ENCODE peak calls at places on chromosome 7, in four cellular contexts. R is cardiac muscle cell, U is K562, J is BJ. O is an unnamed sample.

GRCh38 chr7:5430612-5430947 is 6.9 kb upstream of the TNRC18 start:
- DNase-seq in R (no peak), U (no peak), J (no peak), O (no peak)

GRCh38 chr7:29370531-29371314 is 176.1 kb downstream of the CHN2 start:
- DNase-seq in R (peak; percentile 60), U (no peak), J (no peak), O (peak; percentile 21)

GRCh38 chr7:98200364-98200763 is 10.9 kb upstream of the BHLHA15 start:
- DNase-seq in R (no peak), U (no peak), J (no peak), O (no peak)

GRCh38 chr7:96837583-96837982 is 127.9 kb upstream of the SEM1 start:
- DNase-seq in R (no peak), U (no peak), J (no peak), O (no peak)

GRCh38 chr7:55508301-55509011 is 63.8 kb downstream of the VOPP1 start:
- DNase-seq in R (no peak), U (no peak), J (no peak), O (no peak)

GRCh38 chr7:73626814-73627213 is 2.5 kb upstream of the MLXIPL start:
- DNase-seq in R (peak; percentile 35), U (no peak), J (no peak), O (no peak)

GRCh38 chr7:45642044-45642443 is 67.9 kb downstream of the ADCY1 start:
- DNase-seq in R (no peak), U (no peak), J (no peak), O (no peak)

GRCh38 chr7:41834805-41835694 is 132.2 kb upstream of the INHBA start:
- DNase-seq in R (peak; percentile 49), U (no peak), J (no peak), O (peak; percentile 14)

GRCh38 chr7:40057292-40057691 is 77.1 kb downstream of the MPLKIP start:
- DNase-seq in R (peak; percentile 46), U (no peak), J (no peak), O (peak; percentile 13)

GRCh38 chr7:98641646-98642489 is 24.8 kb downstream of the NPTX2 start:
- DNase-seq in R (peak; percentile 17), U (no peak), J (no peak), O (no peak)

GRCh38 chr7:234712-235553 is 42.6 kb downstream of the FAM20C start:
- DNase-seq in R (no peak), U (no peak), J (peak; percentile 46), O (no peak)

DNA sequence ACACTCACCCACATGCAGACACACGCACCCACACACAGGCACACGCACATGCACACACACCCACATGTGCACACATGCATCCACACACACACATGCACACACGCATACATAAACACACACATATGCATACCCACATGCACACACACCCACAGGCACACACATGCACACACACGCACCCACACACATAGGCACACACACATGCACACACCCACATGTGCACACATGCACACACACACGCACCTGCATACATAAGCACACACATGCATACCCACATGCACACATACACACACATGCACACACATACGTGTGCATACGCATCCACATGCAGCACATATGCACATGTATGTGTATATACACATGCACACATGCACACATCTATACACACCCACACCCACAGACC is 129.2 kb downstream of the PAXIP1 start:
- DNase-seq in R (no peak), U (no peak), J (no peak), O (no peak)
- TF ChIP-seq CTCF in R (no peak), U (no peak), J (no peak), O (no peak)

GRCh38 chr7:31882187-31882586 is 188.0 kb downstream of the PDE1C start:
- DNase-seq in R (no peak), U (no peak), J (no peak), O (peak; percentile 18)
- TF ChIP-seq CTCF in R (no peak), U (no peak), J (peak; percentile 4), O (no peak)

GRCh38 chr7:48078470-48078869 is 10.6 kb upstream of the UPP1 start:
- DNase-seq in R (no peak), U (no peak), J (no peak), O (no peak)
- TF ChIP-seq CTCF in R (no peak), U (no peak), J (no peak), O (no peak)

GRCh38 chr7:81776972-81777371 is 7.1 kb upstream of the HGF start:
- DNase-seq in R (no peak), U (peak; percentile 11), J (no peak), O (no peak)
- TF ChIP-seq CTCF in R (no peak), U (no peak), J (no peak), O (peak; percentile 16)

DNA sequence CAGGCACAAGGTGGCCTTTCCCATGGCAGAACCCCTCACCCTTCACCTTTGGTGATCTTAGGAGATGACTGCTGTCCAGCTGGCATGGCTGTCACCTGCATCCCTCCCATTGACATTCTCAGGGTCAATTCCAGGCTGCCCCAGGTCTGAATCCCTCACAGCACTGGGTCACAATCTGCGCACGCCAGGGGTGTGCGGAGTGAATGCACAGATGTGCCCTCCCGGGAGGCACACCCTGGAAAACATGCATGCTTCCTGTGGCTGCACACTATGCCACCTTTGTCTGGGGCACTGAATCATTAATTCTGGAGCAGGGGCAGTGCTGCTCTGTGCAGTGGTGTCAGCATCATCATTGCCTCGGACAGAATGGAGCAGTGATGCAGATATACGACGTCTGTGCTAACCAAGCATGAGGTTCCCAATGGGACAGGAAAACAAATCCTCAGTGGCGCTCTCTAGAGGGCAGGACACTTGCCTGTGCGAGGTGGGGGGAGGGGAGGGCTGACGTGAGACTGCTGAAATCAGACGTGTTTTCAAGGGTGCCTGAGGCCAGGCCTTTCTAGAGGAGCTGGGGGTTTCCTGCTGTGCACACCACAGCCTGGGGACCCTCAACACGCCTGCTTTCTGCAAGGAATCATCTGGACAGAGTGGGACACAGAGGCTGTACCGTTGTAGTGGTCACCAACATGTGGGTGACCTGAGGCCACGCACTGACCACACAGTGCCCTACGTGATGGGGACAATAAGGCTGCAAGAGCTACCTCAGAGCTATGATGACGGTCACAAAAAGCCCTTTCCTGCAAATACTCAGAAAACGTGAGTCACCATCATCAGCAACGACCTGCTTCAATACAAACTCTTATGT is 77.9 kb downstream of the HIPK2 start:
- DNase-seq in R (no peak), U (peak; percentile 49), J (no peak), O (no peak)
- TF ChIP-seq CTCF in R (peak; percentile 9), U (peak; percentile 58), J (no peak), O (peak; percentile 23)